ENCODE peak calls at places on chromosomes 6 and 20, in four cellular contexts. J is stromal cell of bone marrow, W is GM18507, F is AG09319. R is an unnamed sample.

GRCh38 chr6:14464049-14464448 is 346.5 kb downstream of the CD83 start:
- DNase-seq in W (no peak), J (no peak), F (no peak), R (no peak)

GRCh38 chr6:166866839-166867637 is 89.3 kb downstream of the RNASET2 start:
- DNase-seq in J (no peak), W (no peak), F (no peak), R (no peak)

GRCh38 chr20:59255256-59255655 is 45.2 kb upstream of the EDN3 start:
- DNase-seq in W (no peak), F (no peak), J (no peak), R (no peak)

GRCh38 chr6:11921017-11921438 is 91.1 kb upstream of the HIVEP1 start:
- DNase-seq in J (peak; percentile 93), W (no peak), F (peak; percentile 80), R (no peak)

GRCh38 chr6:79984261-79984660 is 20.2 kb upstream of the TTK start:
- DNase-seq in F (no peak), J (no peak), W (no peak), R (no peak)

GRCh38 chr6:74167506-74167905 is 471.5 kb downstream of the CD109 start:
- DNase-seq in F (no peak), W (no peak), J (peak; percentile 30), R (no peak)

GRCh38 chr20:6583134-6583738 is 184.2 kb upstream of the BMP2 start:
- DNase-seq in W (peak; percentile 18), J (no peak), F (no peak), R (no peak)

GRCh38 chr6:65116326-65116725 is 590.7 kb downstream of the EYS start:
- DNase-seq in F (no peak), W (no peak), J (no peak), R (no peak)

GRCh38 chr6:122128445-122128844 is 271.0 kb upstream of the HSF2 start:
- DNase-seq in J (no peak), W (no peak), F (no peak), R (no peak)

GRCh38 chr20:59082981-59083380 is 40.4 kb upstream of the PRELID3B start:
- DNase-seq in F (no peak), W (no peak), J (no peak), R (no peak)

GRCh38 chr6:12608016-12608860 is 108.3 kb upstream of the PHACTR1 start:
- DNase-seq in W (peak; percentile 36), J (no peak), F (no peak), R (no peak)

GRCh38 chr20:2538931-2539330 is 2.6 kb downstream of the TMC2 start:
- DNase-seq in W (no peak), J (no peak), F (no peak), R (no peak)

GRCh38 chr20:37521091-37521771 is at the start of gene NNAT:
- DNase-seq in W (no peak), F (no peak), J (no peak), R (no peak)

R was measured in GM12864.